ENCODE peak calls at places on chromosomes 6 and 20, in seven cellular contexts. O is activated naive CD8-positive, alpha-beta T cell treated with anti-CD3 and anti-CD28 coated beads, Interleukin-2, amount 50 U/mL, for 24 hours; B is NCI-H774; S is GOT3; Z is NCI-H748 treated with DMSO at 0.1 percent for 48 hours; T is Daoy; M is effector memory CD4-positive, alpha-beta T cell. N is an unnamed sample.
A peak's percentile ranks its signal among the peaks of the same experiment; 100 is the strongest.

GRCh38 chr6:140043762-140044378 is 669.4 kb upstream of the CITED2 start:
- DNase-seq in O (no peak), B (no peak), S (no peak), Z (no peak), T (peak; percentile 51), M (no peak), N (no peak)

GRCh38 chr6:108609276-108609769 is 48.6 kb downstream of the FOXO3 start:
- DNase-seq in O (no peak), B (no peak), S (no peak), Z (no peak), T (peak; percentile 71), M (no peak), N (no peak)

GRCh38 chr20:20360464-20360863 is 7.4 kb upstream of the INSM1 start:
- DNase-seq in O (peak; percentile 35), B (peak; percentile 60), S (no peak), Z (peak; percentile 96), T (peak; percentile 57), M (no peak), N (peak; percentile 64)

GRCh38 chr6:48985025-48985424 is 478.0 kb downstream of the MMUT start:
- DNase-seq in O (no peak), B (no peak), S (no peak), Z (no peak), T (no peak), M (no peak), N (no peak)

GRCh38 chr6:112879920-112880413 is 532.8 kb downstream of the RFPL4B start:
- DNase-seq in O (peak; percentile 1), B (no peak), S (no peak), Z (no peak), T (no peak), M (peak; percentile 3), N (no peak)

GRCh38 chr20:5504061-5504739 is 187.4 kb upstream of the PROKR2 start:
- DNase-seq in O (peak; percentile 12), B (peak; percentile 7), S (no peak), Z (no peak), T (peak; percentile 58), M (no peak), N (peak; percentile 82)

GRCh38 chr6:160139420-160139851 is 17.8 kb downstream of the SLC22A1 start:
- DNase-seq in O (no peak), B (no peak), S (no peak), Z (no peak), T (peak; percentile 89), M (no peak), N (no peak)

GRCh38 chr20:25469558-25469957 is 62.1 kb downstream of the GINS1 start:
- DNase-seq in O (no peak), B (no peak), S (no peak), Z (no peak), T (no peak), M (no peak), N (no peak)

GRCh38 chr6:90095788-90096187 is 200.9 kb downstream of the BACH2 start:
- DNase-seq in O (no peak), B (no peak), S (no peak), Z (no peak), T (no peak), M (no peak), N (no peak)

GRCh38 chr6:126148853-126149252 is 162.5 kb downstream of the TRMT11 start:
- DNase-seq in O (no peak), B (no peak), S (no peak), Z (no peak), T (no peak), M (no peak), N (no peak)

GRCh38 chr20:59948828-59949720 is 8.9 kb downstream of the FAM217B start:
- DNase-seq in O (no peak), B (peak; percentile 52), S (no peak), Z (peak; percentile 20), T (peak; percentile 38), M (no peak), N (peak; percentile 32)

GRCh38 chr6:133265066-133265465 is 23.9 kb downstream of the EYA4 start:
- DNase-seq in O (no peak), B (no peak), S (no peak), Z (no peak), T (no peak), M (no peak), N (no peak)

GRCh38 chr20:38249536-38250310 is 10.8 kb downstream of the KIAA1755 start:
- DNase-seq in O (no peak), B (no peak), S (no peak), Z (no peak), T (no peak), M (no peak), N (no peak)

GRCh38 chr6:60643870-60644269 is 1642.2 kb downstream of the KHDRBS2 start:
- DNase-seq in O (no peak), B (no peak), S (no peak), Z (no peak), T (no peak), M (no peak), N (no peak)

GRCh38 chr6:16471222-16471784 is 232.9 kb downstream of the GMPR start:
- DNase-seq in O (no peak), B (no peak), S (no peak), Z (no peak), T (no peak), M (no peak), N (peak; percentile 32)

GRCh38 chr6:142276256-142276655 is 25.6 kb upstream of the ADGRG6 start:
- DNase-seq in O (no peak), B (no peak), S (no peak), Z (no peak), T (no peak), M (no peak), N (no peak)

GRCh38 chr6:30259140-30260035 is 46.2 kb upstream of the TRIM26 start:
- DNase-seq in O (peak; percentile 68), B (peak; percentile 46), S (peak; percentile 38), Z (peak; percentile 68), T (peak; percentile 88), M (peak; percentile 57), N (peak; percentile 90)

GRCh38 chr6:156928126-156928525 is 150.9 kb downstream of the ARID1B start:
- DNase-seq in O (no peak), B (no peak), S (no peak), Z (no peak), T (no peak), M (no peak), N (no peak)

GRCh38 chr20:45365444-45365970 is 2.6 kb downstream of the SYS1 start:
- DNase-seq in O (no peak), B (no peak), S (no peak), Z (no peak), T (no peak), M (no peak), N (no peak)

GRCh38 chr6:5854900-5855299 is 151.8 kb downstream of the NRN1 start:
- DNase-seq in O (no peak), B (no peak), S (no peak), Z (no peak), T (no peak), M (no peak), N (no peak)

GRCh38 chr20:46060301-46060881 is 29.4 kb downstream of the NCOA5 start:
- DNase-seq in O (no peak), B (no peak), S (no peak), Z (peak; percentile 48), T (peak; percentile 19), M (no peak), N (peak; percentile 18)

GRCh38 chr20:45704969-45705637 is at the start of gene WFDC10B:
- DNase-seq in O (no peak), B (no peak), S (no peak), Z (no peak), T (no peak), M (no peak), N (no peak)

GRCh38 chr6:159043986-159044385 is 805 bp downstream of the TAGAP start:
- DNase-seq in O (no peak), B (no peak), S (no peak), Z (no peak), T (no peak), M (no peak), N (no peak)

GRCh38 chr6:42226251-42227143 is 8.8 kb upstream of the MRPS10 start:
- DNase-seq in O (no peak), B (no peak), S (no peak), Z (no peak), T (peak; percentile 90), M (no peak), N (no peak)

GRCh38 chr6:48904809-48905208 is 558.2 kb downstream of the MMUT start:
- DNase-seq in O (no peak), B (no peak), S (no peak), Z (no peak), T (no peak), M (no peak), N (no peak)

GRCh38 chr6:163547287-163547686 is 132.8 kb downstream of the QKI start:
- DNase-seq in O (no peak), B (no peak), S (no peak), Z (no peak), T (no peak), M (no peak), N (no peak)

GRCh38 chr6:21263531-21264287 is 329.8 kb upstream of the SOX4 start:
- DNase-seq in O (peak; percentile 6), B (no peak), S (no peak), Z (peak; percentile 94), T (peak; percentile 77), M (no peak), N (peak; percentile 67)

GRCh38 chr6:73665686-73666319 is 12.0 kb upstream of the SLC17A5 start:
- DNase-seq in O (no peak), B (no peak), S (no peak), Z (no peak), T (no peak), M (no peak), N (no peak)

GRCh38 chr6:52361347-52361944 is 505 bp upstream of the PAQR8 start:
- DNase-seq in O (peak; percentile 17), B (no peak), S (no peak), Z (peak; percentile 8), T (no peak), M (peak; percentile 16), N (peak; percentile 46)

GRCh38 chr6:27892596-27893058 is 19.6 kb downstream of the OR2B2 start:
- DNase-seq in O (no peak), B (no peak), S (no peak), Z (peak; percentile 50), T (no peak), M (no peak), N (no peak)

GRCh38 chr20:2740702-2741101 is 48.1 kb downstream of the EBF4 start:
- DNase-seq in O (no peak), B (no peak), S (no peak), Z (no peak), T (no peak), M (no peak), N (no peak)

GRCh38 chr20:11902264-11902663 is 15.4 kb upstream of the BTBD3 start:
- DNase-seq in O (no peak), B (no peak), S (no peak), Z (no peak), T (peak; percentile 55), M (no peak), N (no peak)

GRCh38 chr20:52801628-52802006 is 170.5 kb upstream of the TSHZ2 start:
- DNase-seq in O (no peak), B (no peak), S (no peak), Z (no peak), T (no peak), M (no peak), N (no peak)

GRCh38 chr20:39049684-39050554 is 87.8 kb downstream of the DHX35 start:
- DNase-seq in O (peak; percentile 83), B (peak; percentile 67), S (peak; percentile 64), Z (peak; percentile 33), T (peak; percentile 73), M (peak; percentile 62), N (peak; percentile 90)

GRCh38 chr6:52328303-52328662 is 33.7 kb upstream of the PAQR8 start:
- DNase-seq in O (no peak), B (no peak), S (no peak), Z (no peak), T (no peak), M (no peak), N (no peak)

GRCh38 chr6:106997392-106998257 is 23.1 kb upstream of the CD24 start:
- DNase-seq in O (peak; percentile 62), B (peak; percentile 90), S (no peak), Z (peak; percentile 25), T (peak; percentile 65), M (no peak), N (peak; percentile 83)